ENCODE peak calls at places on chromosome 4, in seven cellular contexts. One of them, this sample, is unnamed.

GRCh38 chr4:7424553-7425111 is 10.1 kb downstream of the PSAPL1 start:
- DNase-seq in H9: peak; percentile 29
- DNase-seq in mesendoderm: no peak
- DNase-seq in IMR-90: no peak
- DNase-seq in mesenchymal stem cell: no peak
- DNase-seq in H1: no peak
- DNase-seq in trophoblast cell: no peak
- DNase-seq in this sample: no peak

GRCh38 chr4:158728256-158728655 is 5.1 kb upstream of the PPID start:
- DNase-seq in H9: no peak
- DNase-seq in mesendoderm: no peak
- DNase-seq in IMR-90: no peak
- DNase-seq in mesenchymal stem cell: no peak
- DNase-seq in H1: no peak
- DNase-seq in trophoblast cell: no peak
- DNase-seq in this sample: no peak

GRCh38 chr4:48493485-48494100 is 3.5 kb downstream of the ZAR1 start:
- DNase-seq in H9: no peak
- DNase-seq in mesendoderm: no peak
- DNase-seq in IMR-90: no peak
- DNase-seq in mesenchymal stem cell: no peak
- DNase-seq in H1: no peak
- DNase-seq in trophoblast cell: no peak
- DNase-seq in this sample: no peak

GRCh38 chr4:7719354-7720174 is 220.1 kb downstream of the AFAP1 start:
- DNase-seq in H9: peak; percentile 79
- DNase-seq in mesendoderm: peak; percentile 57
- DNase-seq in IMR-90: no peak
- DNase-seq in mesenchymal stem cell: peak; percentile 42
- DNase-seq in H1: peak; percentile 25
- DNase-seq in trophoblast cell: peak; percentile 63
- DNase-seq in this sample: peak; percentile 73

GRCh38 chr4:15488658-15489470 is 19.2 kb downstream of the CC2D2A start:
- DNase-seq in H9: no peak
- DNase-seq in mesendoderm: no peak
- DNase-seq in IMR-90: peak; percentile 95
- DNase-seq in mesenchymal stem cell: peak; percentile 48
- DNase-seq in H1: no peak
- DNase-seq in trophoblast cell: no peak
- DNase-seq in this sample: no peak

GRCh38 chr4:105896984-105897760 is 1.9 kb downstream of the NPNT start:
- DNase-seq in H9: no peak
- DNase-seq in mesendoderm: no peak
- DNase-seq in IMR-90: no peak
- DNase-seq in mesenchymal stem cell: no peak
- DNase-seq in H1: no peak
- DNase-seq in trophoblast cell: no peak
- DNase-seq in this sample: no peak

GRCh38 chr4:109044446-109044845 is 258.0 kb downstream of the COL25A1 start:
- DNase-seq in H9: no peak
- DNase-seq in mesendoderm: no peak
- DNase-seq in IMR-90: no peak
- DNase-seq in mesenchymal stem cell: no peak
- DNase-seq in H1: no peak
- DNase-seq in trophoblast cell: no peak
- DNase-seq in this sample: no peak

GRCh38 chr4:52588771-52589591 is 70.1 kb downstream of the USP46 start:
- DNase-seq in H9: no peak
- DNase-seq in mesendoderm: peak; percentile 62
- DNase-seq in IMR-90: peak; percentile 97
- DNase-seq in mesenchymal stem cell: peak; percentile 100
- DNase-seq in H1: no peak
- DNase-seq in trophoblast cell: no peak
- DNase-seq in this sample: no peak

GRCh38 chr4:3270141-3270611 is 21.2 kb downstream of the MSANTD1 start:
- DNase-seq in H9: no peak
- DNase-seq in mesendoderm: no peak
- DNase-seq in IMR-90: no peak
- DNase-seq in mesenchymal stem cell: no peak
- DNase-seq in H1: no peak
- DNase-seq in trophoblast cell: no peak
- DNase-seq in this sample: no peak

GRCh38 chr4:28287837-28288236 is 1427.2 kb downstream of the STIM2 start:
- DNase-seq in H9: no peak
- DNase-seq in mesendoderm: peak; percentile 78
- DNase-seq in IMR-90: peak; percentile 100
- DNase-seq in mesenchymal stem cell: peak; percentile 79
- DNase-seq in H1: no peak
- DNase-seq in trophoblast cell: peak; percentile 88
- DNase-seq in this sample: no peak

GRCh38 chr4:78432896-78433295 is 118.7 kb upstream of the ANXA3 start:
- DNase-seq in H9: no peak
- DNase-seq in mesendoderm: peak; percentile 40
- DNase-seq in IMR-90: peak; percentile 1
- DNase-seq in mesenchymal stem cell: peak; percentile 6
- DNase-seq in H1: no peak
- DNase-seq in trophoblast cell: peak; percentile 52
- DNase-seq in this sample: no peak
- H2AK5ac ChIP-seq in H9: no peak overlapping the region
- H2AK5ac ChIP-seq in mesendoderm: no peak overlapping the region
- H2AK5ac ChIP-seq in IMR-90: no peak overlapping the region
- H2AK5ac ChIP-seq in mesenchymal stem cell: no peak overlapping the region
- H2AK5ac ChIP-seq in H1: no peak overlapping the region
- H2AK5ac ChIP-seq in trophoblast cell: no peak overlapping the region
- H2AK5ac ChIP-seq in this sample: no peak overlapping the region

GRCh38 chr4:9679704-9680478 is 101.5 kb upstream of the DRD5 start:
- DNase-seq in H9: no peak
- DNase-seq in mesendoderm: no peak
- DNase-seq in IMR-90: no peak
- DNase-seq in mesenchymal stem cell: no peak
- DNase-seq in H1: no peak
- DNase-seq in trophoblast cell: no peak
- DNase-seq in this sample: no peak

GRCh38 chr4:9691221-9692065 is 90.0 kb upstream of the DRD5 start:
- DNase-seq in H9: peak; percentile 99
- DNase-seq in mesendoderm: peak; percentile 98
- DNase-seq in IMR-90: peak; percentile 6
- DNase-seq in mesenchymal stem cell: peak; percentile 48
- DNase-seq in H1: peak; percentile 92
- DNase-seq in trophoblast cell: peak; percentile 95
- DNase-seq in this sample: peak; percentile 88

DNA sequence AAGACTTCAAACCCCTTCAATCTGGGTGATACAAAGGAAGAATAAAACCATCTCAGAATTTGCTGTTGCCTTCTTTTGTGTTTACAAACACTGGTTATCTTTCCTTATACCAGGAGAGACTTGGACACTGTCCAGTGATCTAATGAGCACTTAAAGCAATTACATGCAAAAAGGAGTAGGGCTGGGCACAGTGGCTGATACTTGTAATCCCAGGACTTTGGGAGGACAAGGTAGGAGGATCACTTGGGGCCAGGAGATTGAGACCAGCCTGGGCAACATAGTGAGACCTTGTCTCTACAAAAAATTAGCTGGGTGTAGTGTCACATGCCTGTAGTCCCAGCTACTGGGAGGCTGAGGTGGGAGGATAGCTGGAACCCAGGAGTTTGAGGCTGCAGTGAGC is 95.7 kb upstream of the DRD5 start:
- DNase-seq in H9: no peak
- DNase-seq in mesendoderm: no peak
- DNase-seq in IMR-90: no peak
- DNase-seq in mesenchymal stem cell: no peak
- DNase-seq in H1: no peak
- DNase-seq in trophoblast cell: no peak
- DNase-seq in this sample: no peak
- H3K23ac ChIP-seq in H9: no peak overlapping the region
- H3K23ac ChIP-seq in mesendoderm: no peak overlapping the region
- H3K23ac ChIP-seq in IMR-90: no peak overlapping the region
- H3K23ac ChIP-seq in mesenchymal stem cell: no peak overlapping the region
- H3K23ac ChIP-seq in H1: no peak overlapping the region
- H3K23ac ChIP-seq in trophoblast cell: no peak overlapping the region
- H3K23ac ChIP-seq in this sample: no peak overlapping the region

GRCh38 chr4:5134620-5135019 is 83.3 kb downstream of the STK32B start:
- DNase-seq in H9: no peak
- DNase-seq in mesendoderm: no peak
- DNase-seq in IMR-90: no peak
- DNase-seq in mesenchymal stem cell: no peak
- DNase-seq in H1: no peak
- DNase-seq in trophoblast cell: no peak
- DNase-seq in this sample: no peak
- H4K8ac ChIP-seq in H9: no peak overlapping the region
- H4K8ac ChIP-seq in mesendoderm: no peak overlapping the region
- H4K8ac ChIP-seq in IMR-90: no peak overlapping the region
- H4K8ac ChIP-seq in mesenchymal stem cell: no peak overlapping the region
- H4K8ac ChIP-seq in H1: no peak overlapping the region
- H4K8ac ChIP-seq in trophoblast cell: no peak overlapping the region
- H4K8ac ChIP-seq in this sample: no peak overlapping the region

GRCh38 chr4:25101836-25102235 is 58.4 kb downstream of the SEPSECS start:
- DNase-seq in H9: peak; percentile 0
- DNase-seq in mesendoderm: no peak
- DNase-seq in IMR-90: no peak
- DNase-seq in mesenchymal stem cell: no peak
- DNase-seq in H1: no peak
- DNase-seq in trophoblast cell: no peak
- DNase-seq in this sample: no peak
- H2AK5ac ChIP-seq in H9: no peak overlapping the region
- H2AK5ac ChIP-seq in mesendoderm: no peak overlapping the region
- H2AK5ac ChIP-seq in IMR-90: no peak overlapping the region
- H2AK5ac ChIP-seq in mesenchymal stem cell: no peak overlapping the region
- H2AK5ac ChIP-seq in H1: no peak overlapping the region
- H2AK5ac ChIP-seq in trophoblast cell: no peak overlapping the region
- H2AK5ac ChIP-seq in this sample: no peak overlapping the region

DNA sequence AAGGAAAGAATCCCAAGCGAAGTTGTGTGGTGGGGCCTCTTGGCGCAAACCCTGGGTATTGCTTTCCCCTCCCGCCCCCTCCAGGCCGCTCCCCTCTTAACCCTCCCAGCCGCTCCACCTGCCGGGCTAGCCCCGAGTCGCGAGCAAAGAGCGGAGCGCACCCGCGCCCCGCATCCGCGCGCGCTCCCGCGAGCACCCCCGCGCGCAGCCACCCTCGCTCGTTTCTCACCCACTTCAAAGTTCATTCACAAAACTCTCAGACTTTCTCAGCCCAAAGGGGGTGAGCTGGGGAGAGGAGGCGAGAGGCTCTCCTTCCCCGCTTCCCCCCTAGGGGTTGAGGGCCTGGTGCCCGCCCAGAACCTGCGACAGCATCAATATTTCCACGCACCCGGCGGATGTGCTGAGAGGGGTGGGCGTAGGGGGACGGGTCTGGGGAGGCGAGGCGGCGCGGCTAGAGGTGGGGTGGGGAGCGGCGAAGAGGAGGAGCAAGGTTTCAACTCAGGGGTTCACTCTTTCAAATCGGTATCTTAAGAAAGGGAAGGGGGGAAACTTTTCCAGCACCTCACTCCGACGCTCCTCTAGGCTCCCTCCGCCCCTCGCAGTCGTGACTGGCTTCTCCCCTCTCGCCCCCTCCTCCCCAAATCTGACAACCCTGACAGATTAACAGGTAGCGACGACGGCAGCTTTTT is 1.8 kb downstream of the MAML3 start:
- DNase-seq in H9: no peak
- DNase-seq in mesendoderm: peak; percentile 71
- DNase-seq in IMR-90: no peak
- DNase-seq in mesenchymal stem cell: peak; percentile 24
- DNase-seq in H1: no peak
- DNase-seq in trophoblast cell: peak; percentile 68
- DNase-seq in this sample: peak; percentile 43
- H3K23ac ChIP-seq in H9: no peak overlapping the region
- H3K23ac ChIP-seq in mesendoderm: no peak overlapping the region
- H3K23ac ChIP-seq in IMR-90: peak overlapping the region; percentile 84
- H3K23ac ChIP-seq in mesenchymal stem cell: no peak overlapping the region
- H3K23ac ChIP-seq in H1: no peak overlapping the region
- H3K23ac ChIP-seq in trophoblast cell: no peak overlapping the region
- H3K23ac ChIP-seq in this sample: peak overlapping the region; percentile 86

DNA sequence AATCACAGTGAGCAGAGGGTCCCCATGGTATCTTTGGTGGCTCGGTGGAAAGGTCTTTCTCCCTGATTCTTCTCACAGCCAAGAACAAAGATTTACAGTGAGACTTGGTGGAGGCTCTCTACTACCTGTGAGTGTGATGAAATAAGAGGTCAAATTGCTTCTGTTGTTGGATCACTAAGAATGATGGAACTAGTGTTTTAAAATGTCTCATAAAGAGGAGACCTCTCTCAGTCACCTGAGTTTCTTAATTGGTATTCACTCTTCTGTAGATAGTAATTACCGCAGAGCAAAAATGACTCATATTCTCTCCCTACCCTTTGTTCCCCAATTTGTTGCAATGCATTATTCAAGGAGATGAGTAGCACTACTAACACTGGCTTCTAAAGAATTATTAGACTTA is 100.9 kb upstream of the TBC1D9 start:
- DNase-seq in H9: no peak
- DNase-seq in mesendoderm: no peak
- DNase-seq in IMR-90: no peak
- DNase-seq in mesenchymal stem cell: no peak
- DNase-seq in H1: no peak
- DNase-seq in trophoblast cell: no peak
- DNase-seq in this sample: no peak
- H4K8ac ChIP-seq in H9: no peak overlapping the region
- H4K8ac ChIP-seq in mesendoderm: no peak overlapping the region
- H4K8ac ChIP-seq in IMR-90: no peak overlapping the region
- H4K8ac ChIP-seq in mesenchymal stem cell: no peak overlapping the region
- H4K8ac ChIP-seq in H1: no peak overlapping the region
- H4K8ac ChIP-seq in trophoblast cell: no peak overlapping the region
- H4K8ac ChIP-seq in this sample: no peak overlapping the region

DNA sequence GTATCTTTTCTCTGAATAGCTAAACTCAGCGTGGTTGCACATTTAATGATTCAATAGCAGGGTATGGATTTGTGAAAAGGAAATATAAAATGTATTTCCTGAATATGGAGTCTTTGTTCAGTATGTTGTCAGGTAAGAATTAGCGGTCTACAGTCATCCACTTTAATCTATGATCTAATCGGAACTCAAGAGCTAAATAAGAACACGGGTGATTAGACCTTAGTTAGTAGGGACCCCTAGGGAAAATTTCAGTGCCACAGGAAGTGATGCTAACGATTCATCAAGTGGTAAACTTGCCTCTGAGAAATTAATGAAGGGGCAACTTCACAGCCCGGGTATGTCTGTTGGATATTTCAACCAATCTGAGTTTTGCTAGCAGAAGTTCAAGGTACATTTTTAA is 47.0 kb downstream of the PCDH7 start:
- DNase-seq in H9: no peak
- DNase-seq in mesendoderm: peak; percentile 39
- DNase-seq in IMR-90: no peak
- DNase-seq in mesenchymal stem cell: no peak
- DNase-seq in H1: no peak
- DNase-seq in trophoblast cell: no peak
- DNase-seq in this sample: no peak
- H2AK5ac ChIP-seq in H9: no peak overlapping the region
- H2AK5ac ChIP-seq in mesendoderm: no peak overlapping the region
- H2AK5ac ChIP-seq in IMR-90: no peak overlapping the region
- H2AK5ac ChIP-seq in mesenchymal stem cell: no peak overlapping the region
- H2AK5ac ChIP-seq in H1: no peak overlapping the region
- H2AK5ac ChIP-seq in trophoblast cell: no peak overlapping the region
- H2AK5ac ChIP-seq in this sample: no peak overlapping the region

DNA sequence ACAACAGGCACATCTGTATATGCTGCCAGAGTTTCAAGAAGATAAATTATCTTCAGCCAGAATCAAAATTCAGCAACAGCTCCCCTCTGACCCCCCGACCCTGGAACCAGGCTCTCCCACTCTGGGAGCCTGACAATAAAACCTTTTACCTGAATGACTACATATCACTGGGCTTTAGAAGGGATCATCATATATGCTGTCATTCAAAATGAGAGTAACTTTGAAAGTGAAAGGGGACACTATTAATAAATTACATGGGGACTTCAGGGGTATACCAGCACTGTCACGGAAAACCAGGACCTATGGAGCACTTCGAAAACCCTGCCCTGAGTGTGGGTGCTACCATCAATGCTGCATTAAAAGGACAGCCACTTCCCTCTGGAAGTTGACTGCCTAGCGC is 26.2 kb downstream of the TSPAN5 start:
- DNase-seq in H9: no peak
- DNase-seq in mesendoderm: no peak
- DNase-seq in IMR-90: no peak
- DNase-seq in mesenchymal stem cell: no peak
- DNase-seq in H1: no peak
- DNase-seq in trophoblast cell: no peak
- DNase-seq in this sample: no peak
- H3K23ac ChIP-seq in H9: no peak overlapping the region
- H3K23ac ChIP-seq in mesendoderm: no peak overlapping the region
- H3K23ac ChIP-seq in IMR-90: no peak overlapping the region
- H3K23ac ChIP-seq in mesenchymal stem cell: no peak overlapping the region
- H3K23ac ChIP-seq in H1: no peak overlapping the region
- H3K23ac ChIP-seq in trophoblast cell: no peak overlapping the region
- H3K23ac ChIP-seq in this sample: no peak overlapping the region

This sample was measured in neuronal stem cell.